ENCODE peak calls at places on chromosomes 4 and X, in seven cellular contexts. One of them, this sample, is unnamed.

GRCh38 chr4:117771647-117772337 is 262.5 kb upstream of the NDST3 start:
- DNase-seq in neuronal stem cell: no peak
- DNase-seq in mesendoderm: peak; percentile 79
- DNase-seq in trophoblast cell: no peak
- DNase-seq in mesenchymal stem cell: peak; percentile 13
- DNase-seq in H9: peak; percentile 47
- DNase-seq in H1: no peak
- DNase-seq in this sample: no peak

GRCh38 chr4:102521570-102522553 is 20.7 kb downstream of the NFKB1 start:
- DNase-seq in mesendoderm: no peak
- DNase-seq in trophoblast cell: no peak
- DNase-seq in neuronal stem cell: no peak
- DNase-seq in H1: no peak
- DNase-seq in H9: no peak
- DNase-seq in mesenchymal stem cell: no peak
- DNase-seq in this sample: no peak

GRCh38 chrX:39772057-39772832 is 325.5 kb downstream of the BCOR start:
- DNase-seq in mesenchymal stem cell: peak; percentile 71
- DNase-seq in H9: peak; percentile 95
- DNase-seq in H1: no peak
- DNase-seq in trophoblast cell: no peak
- DNase-seq in neuronal stem cell: no peak
- DNase-seq in mesendoderm: peak; percentile 87
- DNase-seq in this sample: peak; percentile 55

GRCh38 chr4:5143306-5143861 is 92.1 kb downstream of the STK32B start:
- DNase-seq in H1: no peak
- DNase-seq in neuronal stem cell: no peak
- DNase-seq in H9: no peak
- DNase-seq in mesenchymal stem cell: no peak
- DNase-seq in mesendoderm: no peak
- DNase-seq in trophoblast cell: no peak
- DNase-seq in this sample: no peak

GRCh38 chrX:18654873-18655836 is 16.8 kb downstream of the RS1 start:
- DNase-seq in neuronal stem cell: no peak
- DNase-seq in trophoblast cell: no peak
- DNase-seq in H9: no peak
- DNase-seq in mesenchymal stem cell: peak; percentile 19
- DNase-seq in H1: no peak
- DNase-seq in mesendoderm: no peak
- DNase-seq in this sample: no peak

GRCh38 chr4:60657802-60658201 is 542.3 kb upstream of the ADGRL3 start:
- DNase-seq in mesenchymal stem cell: peak; percentile 24
- DNase-seq in neuronal stem cell: no peak
- DNase-seq in mesendoderm: no peak
- DNase-seq in trophoblast cell: no peak
- DNase-seq in H1: no peak
- DNase-seq in H9: no peak
- DNase-seq in this sample: peak; percentile 13

GRCh38 chrX:129744881-129745321 is 6.1 kb downstream of the XPNPEP2 start:
- DNase-seq in H9: no peak
- DNase-seq in trophoblast cell: no peak
- DNase-seq in neuronal stem cell: no peak
- DNase-seq in mesendoderm: no peak
- DNase-seq in mesenchymal stem cell: no peak
- DNase-seq in H1: no peak
- DNase-seq in this sample: no peak

GRCh38 chrX:47568656-47569295 is 7.8 kb downstream of the ARAF start:
- DNase-seq in mesendoderm: peak; percentile 67
- DNase-seq in neuronal stem cell: no peak
- DNase-seq in trophoblast cell: no peak
- DNase-seq in H9: peak; percentile 50
- DNase-seq in H1: peak; percentile 59
- DNase-seq in mesenchymal stem cell: no peak
- DNase-seq in this sample: no peak

GRCh38 chrX:132743086-132743485 is 215.3 kb downstream of the HS6ST2 start:
- DNase-seq in mesenchymal stem cell: no peak
- DNase-seq in neuronal stem cell: no peak
- DNase-seq in trophoblast cell: no peak
- DNase-seq in mesendoderm: no peak
- DNase-seq in H9: peak; percentile 45
- DNase-seq in H1: no peak
- DNase-seq in this sample: no peak

GRCh38 chrX:75522565-75523411 is at the start of gene ZDHHC15:
- DNase-seq in neuronal stem cell: peak; percentile 27
- DNase-seq in H1: peak; percentile 60
- DNase-seq in H9: peak; percentile 51
- DNase-seq in trophoblast cell: no peak
- DNase-seq in mesendoderm: peak; percentile 72
- DNase-seq in mesenchymal stem cell: no peak
- DNase-seq in this sample: no peak

GRCh38 chr4:11908205-11908604 is 479.5 kb upstream of the HS3ST1 start:
- DNase-seq in trophoblast cell: no peak
- DNase-seq in H1: no peak
- DNase-seq in neuronal stem cell: no peak
- DNase-seq in mesendoderm: peak; percentile 3
- DNase-seq in mesenchymal stem cell: no peak
- DNase-seq in H9: no peak
- DNase-seq in this sample: no peak

GRCh38 chr4:11904991-11905760 is 476.5 kb upstream of the HS3ST1 start:
- DNase-seq in neuronal stem cell: no peak
- DNase-seq in mesenchymal stem cell: no peak
- DNase-seq in trophoblast cell: no peak
- DNase-seq in H1: no peak
- DNase-seq in H9: no peak
- DNase-seq in mesendoderm: no peak
- DNase-seq in this sample: no peak

GRCh38 chr4:11912886-11913285 is 484.2 kb upstream of the HS3ST1 start:
- DNase-seq in mesenchymal stem cell: no peak
- DNase-seq in trophoblast cell: no peak
- DNase-seq in neuronal stem cell: no peak
- DNase-seq in mesendoderm: no peak
- DNase-seq in H1: no peak
- DNase-seq in H9: no peak
- DNase-seq in this sample: no peak

GRCh38 chr4:11910780-11911179 is 482.1 kb upstream of the HS3ST1 start:
- DNase-seq in mesendoderm: no peak
- DNase-seq in H1: no peak
- DNase-seq in neuronal stem cell: no peak
- DNase-seq in H9: no peak
- DNase-seq in mesenchymal stem cell: no peak
- DNase-seq in trophoblast cell: no peak
- DNase-seq in this sample: no peak

GRCh38 chr4:11908712-11909111 is 480.0 kb upstream of the HS3ST1 start:
- DNase-seq in neuronal stem cell: no peak
- DNase-seq in H9: no peak
- DNase-seq in H1: no peak
- DNase-seq in trophoblast cell: no peak
- DNase-seq in mesenchymal stem cell: no peak
- DNase-seq in mesendoderm: no peak
- DNase-seq in this sample: no peak
- H3K79me1 ChIP-seq in neuronal stem cell: no peaks in the 10 kb centered on the region
- H3K79me1 ChIP-seq in H9: no peaks in the 10 kb centered on the region
- H3K79me1 ChIP-seq in H1: no peaks in the 10 kb centered on the region
- H3K79me1 ChIP-seq in trophoblast cell: no peaks in the 10 kb centered on the region
- H3K79me1 ChIP-seq in mesenchymal stem cell: no peaks in the 10 kb centered on the region
- H3K79me1 ChIP-seq in mesendoderm: no peaks in the 10 kb centered on the region
- H3K79me1 ChIP-seq in this sample: no peaks in the 10 kb centered on the region

GRCh38 chr4:31613946-31614623 is 893.9 kb downstream of the PCDH7 start:
- DNase-seq in neuronal stem cell: peak; percentile 6
- DNase-seq in mesenchymal stem cell: peak; percentile 57
- DNase-seq in mesendoderm: peak; percentile 5
- DNase-seq in trophoblast cell: no peak
- DNase-seq in H1: no peak
- DNase-seq in H9: peak; percentile 31
- DNase-seq in this sample: no peak
- H2BK5ac ChIP-seq in neuronal stem cell: no peak overlapping the region
- H2BK5ac ChIP-seq in mesenchymal stem cell: no peak overlapping the region
- H2BK5ac ChIP-seq in mesendoderm: no peak overlapping the region
- H2BK5ac ChIP-seq in trophoblast cell: no peak overlapping the region
- H2BK5ac ChIP-seq in H1: no peak overlapping the region
- H2BK5ac ChIP-seq in H9: no peak overlapping the region
- H2BK5ac ChIP-seq in this sample: no peak overlapping the region

GRCh38 chr4:56134272-56134671 is 185.5 kb downstream of the CEP135 start:
- DNase-seq in mesendoderm: peak; percentile 72
- DNase-seq in trophoblast cell: no peak
- DNase-seq in neuronal stem cell: no peak
- DNase-seq in H1: no peak
- DNase-seq in mesenchymal stem cell: peak; percentile 72
- DNase-seq in H9: peak; percentile 30
- DNase-seq in this sample: peak; percentile 43
- H3K79me1 ChIP-seq in mesendoderm: peaks cover 2% of the 10 kb centered on the region
- H3K79me1 ChIP-seq in trophoblast cell: no peaks in the 10 kb centered on the region
- H3K79me1 ChIP-seq in neuronal stem cell: peaks cover 3% of the 10 kb centered on the region
- H3K79me1 ChIP-seq in H1: peaks cover 2% of the 10 kb centered on the region
- H3K79me1 ChIP-seq in mesenchymal stem cell: peaks cover 8% of the 10 kb centered on the region
- H3K79me1 ChIP-seq in H9: peaks cover 3% of the 10 kb centered on the region
- H3K79me1 ChIP-seq in this sample: no peaks in the 10 kb centered on the region

GRCh38 chr4:159425749-159426376 is 323.0 kb downstream of the RAPGEF2 start:
- DNase-seq in mesendoderm: peak; percentile 64
- DNase-seq in trophoblast cell: no peak
- DNase-seq in H9: no peak
- DNase-seq in H1: no peak
- DNase-seq in mesenchymal stem cell: no peak
- DNase-seq in neuronal stem cell: no peak
- DNase-seq in this sample: peak; percentile 27

GRCh38 chr4:159417006-159417405 is 314.1 kb downstream of the RAPGEF2 start:
- DNase-seq in mesendoderm: no peak
- DNase-seq in mesenchymal stem cell: no peak
- DNase-seq in H9: no peak
- DNase-seq in neuronal stem cell: no peak
- DNase-seq in trophoblast cell: no peak
- DNase-seq in H1: no peak
- DNase-seq in this sample: no peak

GRCh38 chr4:159428293-159428692 is 325.4 kb downstream of the RAPGEF2 start:
- DNase-seq in mesendoderm: no peak
- DNase-seq in H1: no peak
- DNase-seq in mesenchymal stem cell: no peak
- DNase-seq in neuronal stem cell: no peak
- DNase-seq in H9: no peak
- DNase-seq in trophoblast cell: no peak
- DNase-seq in this sample: no peak

GRCh38 chr4:159420162-159421057 is 317.5 kb downstream of the RAPGEF2 start:
- DNase-seq in mesenchymal stem cell: no peak
- DNase-seq in mesendoderm: peak; percentile 22
- DNase-seq in H1: no peak
- DNase-seq in neuronal stem cell: no peak
- DNase-seq in H9: no peak
- DNase-seq in trophoblast cell: no peak
- DNase-seq in this sample: no peak

GRCh38 chr4:159422626-159423025 is 319.7 kb downstream of the RAPGEF2 start:
- DNase-seq in H9: no peak
- DNase-seq in H1: no peak
- DNase-seq in mesenchymal stem cell: no peak
- DNase-seq in neuronal stem cell: no peak
- DNase-seq in trophoblast cell: no peak
- DNase-seq in mesendoderm: no peak
- DNase-seq in this sample: no peak
- H2BK5ac ChIP-seq in H9: no peak overlapping the region
- H2BK5ac ChIP-seq in H1: no peak overlapping the region
- H2BK5ac ChIP-seq in mesenchymal stem cell: no peak overlapping the region
- H2BK5ac ChIP-seq in neuronal stem cell: no peak overlapping the region
- H2BK5ac ChIP-seq in trophoblast cell: no peak overlapping the region
- H2BK5ac ChIP-seq in mesendoderm: no peak overlapping the region
- H2BK5ac ChIP-seq in this sample: no peak overlapping the region

GRCh38 chr4:71148545-71148944 is 155.1 kb downstream of the DCK start:
- DNase-seq in mesenchymal stem cell: no peak
- DNase-seq in mesendoderm: no peak
- DNase-seq in neuronal stem cell: no peak
- DNase-seq in trophoblast cell: no peak
- DNase-seq in H9: no peak
- DNase-seq in H1: no peak
- DNase-seq in this sample: no peak
- H3K79me1 ChIP-seq in mesenchymal stem cell: no peaks in the 10 kb centered on the region
- H3K79me1 ChIP-seq in mesendoderm: no peaks in the 10 kb centered on the region
- H3K79me1 ChIP-seq in neuronal stem cell: no peaks in the 10 kb centered on the region
- H3K79me1 ChIP-seq in trophoblast cell: no peaks in the 10 kb centered on the region
- H3K79me1 ChIP-seq in H9: no peaks in the 10 kb centered on the region
- H3K79me1 ChIP-seq in H1: no peaks in the 10 kb centered on the region
- H3K79me1 ChIP-seq in this sample: no peaks in the 10 kb centered on the region

GRCh38 chr4:7674706-7675105 is 240.0 kb upstream of the PSAPL1 start:
- DNase-seq in H9: no peak
- DNase-seq in H1: no peak
- DNase-seq in trophoblast cell: no peak
- DNase-seq in mesendoderm: no peak
- DNase-seq in neuronal stem cell: no peak
- DNase-seq in mesenchymal stem cell: no peak
- DNase-seq in this sample: no peak
- H2BK5ac ChIP-seq in H9: no peak overlapping the region
- H2BK5ac ChIP-seq in H1: no peak overlapping the region
- H2BK5ac ChIP-seq in trophoblast cell: no peak overlapping the region
- H2BK5ac ChIP-seq in mesendoderm: no peak overlapping the region
- H2BK5ac ChIP-seq in neuronal stem cell: no peak overlapping the region
- H2BK5ac ChIP-seq in mesenchymal stem cell: no peak overlapping the region
- H2BK5ac ChIP-seq in this sample: no peak overlapping the region

GRCh38 chrX:71105638-71106037 is 902 bp downstream of the CXorf65 start:
- DNase-seq in mesenchymal stem cell: no peak
- DNase-seq in H9: no peak
- DNase-seq in H1: no peak
- DNase-seq in mesendoderm: no peak
- DNase-seq in trophoblast cell: no peak
- DNase-seq in neuronal stem cell: no peak
- DNase-seq in this sample: no peak
- H3K79me1 ChIP-seq in mesenchymal stem cell: no peaks in the 10 kb centered on the region
- H3K79me1 ChIP-seq in H9: no peaks in the 10 kb centered on the region
- H3K79me1 ChIP-seq in H1: no peaks in the 10 kb centered on the region
- H3K79me1 ChIP-seq in mesendoderm: no peaks in the 10 kb centered on the region
- H3K79me1 ChIP-seq in trophoblast cell: peaks cover 7% of the 10 kb centered on the region
- H3K79me1 ChIP-seq in neuronal stem cell: no peaks in the 10 kb centered on the region
- H3K79me1 ChIP-seq in this sample: no peaks in the 10 kb centered on the region

GRCh38 chr4:93568758-93569157 is 259.8 kb upstream of the ATOH1 start:
- DNase-seq in neuronal stem cell: no peak
- DNase-seq in mesendoderm: no peak
- DNase-seq in mesenchymal stem cell: no peak
- DNase-seq in trophoblast cell: no peak
- DNase-seq in H9: no peak
- DNase-seq in H1: no peak
- DNase-seq in this sample: no peak
- H2BK5ac ChIP-seq in neuronal stem cell: no peak overlapping the region
- H2BK5ac ChIP-seq in mesendoderm: no peak overlapping the region
- H2BK5ac ChIP-seq in mesenchymal stem cell: no peak overlapping the region
- H2BK5ac ChIP-seq in trophoblast cell: no peak overlapping the region
- H2BK5ac ChIP-seq in H9: no peak overlapping the region
- H2BK5ac ChIP-seq in H1: no peak overlapping the region
- H2BK5ac ChIP-seq in this sample: no peak overlapping the region

DNA sequence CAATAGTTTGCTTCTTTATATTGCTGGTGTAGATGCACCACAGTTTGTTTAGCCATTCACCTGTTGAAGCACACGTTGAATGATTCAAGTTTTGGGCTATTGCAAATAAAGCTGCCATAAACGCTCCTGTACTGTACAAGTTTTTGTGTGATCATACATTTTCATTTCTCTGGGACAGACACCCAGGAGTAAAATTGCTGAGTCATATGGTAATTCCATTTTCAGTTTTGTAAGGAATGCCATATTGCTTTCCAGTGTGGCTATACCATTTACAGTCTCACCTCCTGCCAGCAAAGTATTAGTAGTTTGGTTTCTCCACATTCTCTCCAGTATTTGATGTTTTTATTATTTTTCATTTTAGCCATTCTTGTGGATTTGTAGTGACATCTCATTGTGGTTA is 32.0 kb upstream of the CAPN6 start:
- DNase-seq in trophoblast cell: no peak
- DNase-seq in H1: no peak
- DNase-seq in neuronal stem cell: no peak
- DNase-seq in mesenchymal stem cell: no peak
- DNase-seq in H9: no peak
- DNase-seq in mesendoderm: no peak
- DNase-seq in this sample: no peak
- H3K79me1 ChIP-seq in trophoblast cell: no peaks in the 10 kb centered on the region
- H3K79me1 ChIP-seq in H1: no peaks in the 10 kb centered on the region
- H3K79me1 ChIP-seq in neuronal stem cell: no peaks in the 10 kb centered on the region
- H3K79me1 ChIP-seq in mesenchymal stem cell: no peaks in the 10 kb centered on the region
- H3K79me1 ChIP-seq in H9: no peaks in the 10 kb centered on the region
- H3K79me1 ChIP-seq in mesendoderm: no peaks in the 10 kb centered on the region
- H3K79me1 ChIP-seq in this sample: no peaks in the 10 kb centered on the region